ENCODE peak calls at places on chromosomes 1 and 21, in six cellular contexts. M is H9, Z is neural progenitor cell, A is astrocyte, D is adipocyte, J is right cardiac atrium. E is an unnamed sample.

GRCh38 chr1:59265622-59266021 is 31.3 kb upstream of the FGGY start:
- DNase-seq in D (no peak), Z (no peak), J (no peak), M (no peak), A (no peak), E (no peak)

GRCh38 chr1:174049514-174049913 is 27.4 kb upstream of the RC3H1 start:
- DNase-seq in D (no peak), M (no peak), A (no peak), J (no peak), Z (no peak), E (no peak)

GRCh38 chr21:43598416-43599120 is 60.7 kb downstream of the HSF2BP start:
- DNase-seq in D (peak; percentile 90), M (no peak), J (no peak), A (peak; percentile 83), Z (no peak), E (no peak)

GRCh38 chr1:47827032-47827585 is 170.1 kb downstream of the TRABD2B start:
- DNase-seq in D (no peak), J (no peak), A (no peak), Z (no peak), M (no peak), E (no peak)

GRCh38 chr1:39115271-39116110 is 89.0 kb upstream of the MACF1 start:
- DNase-seq in M (no peak), A (peak; percentile 89), D (peak; percentile 49), Z (no peak), J (no peak), E (no peak)

GRCh38 chr1:236837897-236838296 is 42.8 kb downstream of the MTR start:
- DNase-seq in M (no peak), D (no peak), Z (no peak), A (no peak), J (no peak), E (no peak)

GRCh38 chr1:24427469-24427862 is 11.9 kb downstream of the NIPAL3 start:
- DNase-seq in A (no peak), D (no peak), J (no peak), Z (no peak), M (no peak), E (no peak)

GRCh38 chr1:247474367-247474766 is 16.5 kb upstream of the OR2B11 start:
- DNase-seq in M (no peak), J (no peak), Z (no peak), D (no peak), A (no peak), E (no peak)

GRCh38 chr1:77375541-77375940 is 93.7 kb downstream of the AK5 start:
- DNase-seq in A (no peak), Z (no peak), M (no peak), J (no peak), D (no peak), E (no peak)

GRCh38 chr1:3654549-3655281 is 2.4 kb downstream of the TP73 start:
- DNase-seq in A (no peak), D (no peak), J (no peak), Z (no peak), M (no peak), E (no peak)

GRCh38 chr1:237219751-237220150 is 177.8 kb downstream of the RYR2 start:
- DNase-seq in D (no peak), Z (no peak), M (no peak), A (no peak), J (peak; percentile 65), E (no peak)

GRCh38 chr1:148334339-148335130 is 148.6 kb downstream of the PPIAL4G start:
- DNase-seq in A (peak; percentile 91), M (peak; percentile 97), Z (peak; percentile 90), J (peak; percentile 94), D (peak; percentile 61), E (peak; percentile 54)

GRCh38 chr1:223845810-223846667 is at the start of gene TP53BP2:
- DNase-seq in Z (peak; percentile 97), A (peak; percentile 73), D (peak; percentile 95), M (peak; percentile 87), J (peak; percentile 96), E (peak; percentile 88)

GRCh38 chr1:89939693-89940438 is 55.0 kb upstream of the ZNF326 start:
- DNase-seq in D (no peak), Z (peak; percentile 47), A (no peak), J (no peak), M (no peak), E (no peak)

GRCh38 chr1:89941110-89941770 is 53.7 kb upstream of the ZNF326 start:
- DNase-seq in J (no peak), M (no peak), D (no peak), A (no peak), Z (peak; percentile 20), E (no peak)

GRCh38 chr1:89943846-89944781 is 50.8 kb upstream of the ZNF326 start:
- DNase-seq in A (no peak), M (no peak), D (no peak), J (no peak), Z (no peak), E (no peak)

GRCh38 chr1:89942825-89943658 is 51.9 kb upstream of the ZNF326 start:
- DNase-seq in A (no peak), D (peak; percentile 39), Z (no peak), J (no peak), M (no peak), E (no peak)

GRCh38 chr1:89942014-89942413 is 52.9 kb upstream of the ZNF326 start:
- DNase-seq in D (no peak), M (no peak), J (no peak), A (no peak), Z (no peak), E (no peak)
- H3K4me1 ChIP-seq in D (peaks cover 17% of the 10 kb centered on the region), M (peaks cover 5% of the 10 kb centered on the region), J (peaks cover 6% of the 10 kb centered on the region), A (peaks cover 6% of the 10 kb centered on the region), Z (peaks cover 63% of the 10 kb centered on the region), E (peaks cover 8% of the 10 kb centered on the region)

DNA sequence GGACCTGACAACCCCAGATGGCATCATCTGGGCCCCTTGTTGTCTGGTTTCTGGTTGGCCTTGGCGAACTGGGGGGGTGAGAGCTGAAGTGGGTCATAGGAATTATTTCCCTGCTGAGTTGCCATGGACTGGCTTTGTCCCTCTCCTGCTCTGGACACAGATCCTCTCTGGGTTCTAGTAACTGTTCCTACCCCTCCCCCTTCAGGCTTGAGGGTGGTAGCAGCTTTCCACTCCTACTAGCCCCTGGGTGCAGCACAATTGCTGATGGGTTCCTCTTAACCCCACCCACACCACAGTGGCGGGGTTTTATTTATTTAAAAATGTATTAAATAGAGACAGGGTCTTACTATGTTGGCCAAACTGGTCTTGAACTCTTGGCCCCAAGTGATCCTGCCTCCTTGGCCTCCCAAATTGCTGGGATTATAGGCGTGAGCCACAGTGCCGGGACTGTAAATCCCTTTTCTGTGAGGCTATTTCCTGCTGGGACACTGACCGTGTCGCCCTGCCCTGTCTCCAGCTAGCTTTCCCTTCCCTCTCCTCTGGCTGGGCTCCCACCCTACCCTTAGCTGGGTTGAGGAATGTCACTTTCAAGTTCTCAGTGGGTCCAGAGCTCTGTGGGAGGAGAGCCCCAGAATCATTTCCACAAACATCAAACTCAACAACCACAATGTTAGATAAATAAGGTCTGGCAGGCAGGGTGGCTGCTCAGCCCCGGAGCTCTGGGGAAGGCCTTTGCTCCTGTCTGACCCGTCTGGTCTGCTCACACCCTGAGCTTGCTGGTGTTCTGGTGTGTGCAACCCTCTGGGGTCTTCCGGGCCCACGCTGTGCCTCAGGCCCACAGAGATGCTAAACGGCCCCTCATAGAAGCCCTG is 112.7 kb upstream of the WNT4 start:
- DNase-seq in M (no peak), D (no peak), A (no peak), Z (no peak), J (no peak), E (no peak)
- H3K4me1 ChIP-seq in M (peaks cover under 1% of the 10 kb centered on the region), D (peaks cover 12% of the 10 kb centered on the region), A (peaks cover 5% of the 10 kb centered on the region), Z (no peaks in the 10 kb centered on the region), J (no peaks in the 10 kb centered on the region), E (peaks cover 9% of the 10 kb centered on the region)

GRCh38 chr1:111746614-111746999 is 7.4 kb upstream of the INKA2 start:
- DNase-seq in Z (no peak), J (no peak), M (no peak), D (no peak), A (no peak), E (no peak)
- H3K4me1 ChIP-seq in Z (peaks cover 32% of the 10 kb centered on the region), J (peaks cover 8% of the 10 kb centered on the region), M (peaks cover 2% of the 10 kb centered on the region), D (peaks cover 3% of the 10 kb centered on the region), A (peaks cover 12% of the 10 kb centered on the region), E (no peaks in the 10 kb centered on the region)

DNA sequence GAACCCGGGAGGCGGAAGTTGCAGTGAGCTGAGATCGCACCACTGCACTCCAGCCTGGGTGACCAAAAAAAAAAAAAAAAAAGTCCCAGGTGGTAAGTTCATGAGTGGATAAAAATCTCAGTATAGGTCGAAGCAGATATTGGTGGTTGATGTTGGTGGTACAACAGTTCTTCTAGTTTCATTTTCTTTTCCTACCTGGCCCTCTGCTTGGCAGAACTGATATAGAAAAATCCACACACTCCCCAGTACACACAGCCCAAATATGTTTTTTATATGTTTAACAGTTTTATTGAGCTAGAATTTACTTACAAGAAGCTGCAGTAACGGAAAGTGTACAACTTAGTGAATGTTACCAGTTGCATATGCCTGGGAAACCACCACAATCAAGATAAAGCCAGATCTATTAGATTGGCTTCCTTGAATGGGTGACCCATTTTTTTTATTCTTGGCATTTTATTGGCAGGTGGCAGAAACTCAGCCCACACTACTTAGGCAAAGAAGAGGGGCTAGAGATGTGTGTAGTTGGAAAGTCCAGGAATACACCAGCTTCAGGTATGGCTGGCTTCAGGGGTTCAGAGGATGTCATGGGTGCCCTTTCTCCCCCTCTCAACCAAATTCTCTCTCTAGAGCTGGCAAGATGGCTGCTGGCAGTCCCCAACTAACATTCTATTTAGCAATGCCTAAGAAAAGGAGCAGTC is 118.3 kb upstream of the SLC25A33 start:
- DNase-seq in Z (no peak), D (no peak), A (no peak), J (no peak), M (no peak), E (no peak)
- H3K4me1 ChIP-seq in Z (no peaks in the 10 kb centered on the region), D (no peaks in the 10 kb centered on the region), A (no peaks in the 10 kb centered on the region), J (no peaks in the 10 kb centered on the region), M (no peaks in the 10 kb centered on the region), E (no peaks in the 10 kb centered on the region)

DNA sequence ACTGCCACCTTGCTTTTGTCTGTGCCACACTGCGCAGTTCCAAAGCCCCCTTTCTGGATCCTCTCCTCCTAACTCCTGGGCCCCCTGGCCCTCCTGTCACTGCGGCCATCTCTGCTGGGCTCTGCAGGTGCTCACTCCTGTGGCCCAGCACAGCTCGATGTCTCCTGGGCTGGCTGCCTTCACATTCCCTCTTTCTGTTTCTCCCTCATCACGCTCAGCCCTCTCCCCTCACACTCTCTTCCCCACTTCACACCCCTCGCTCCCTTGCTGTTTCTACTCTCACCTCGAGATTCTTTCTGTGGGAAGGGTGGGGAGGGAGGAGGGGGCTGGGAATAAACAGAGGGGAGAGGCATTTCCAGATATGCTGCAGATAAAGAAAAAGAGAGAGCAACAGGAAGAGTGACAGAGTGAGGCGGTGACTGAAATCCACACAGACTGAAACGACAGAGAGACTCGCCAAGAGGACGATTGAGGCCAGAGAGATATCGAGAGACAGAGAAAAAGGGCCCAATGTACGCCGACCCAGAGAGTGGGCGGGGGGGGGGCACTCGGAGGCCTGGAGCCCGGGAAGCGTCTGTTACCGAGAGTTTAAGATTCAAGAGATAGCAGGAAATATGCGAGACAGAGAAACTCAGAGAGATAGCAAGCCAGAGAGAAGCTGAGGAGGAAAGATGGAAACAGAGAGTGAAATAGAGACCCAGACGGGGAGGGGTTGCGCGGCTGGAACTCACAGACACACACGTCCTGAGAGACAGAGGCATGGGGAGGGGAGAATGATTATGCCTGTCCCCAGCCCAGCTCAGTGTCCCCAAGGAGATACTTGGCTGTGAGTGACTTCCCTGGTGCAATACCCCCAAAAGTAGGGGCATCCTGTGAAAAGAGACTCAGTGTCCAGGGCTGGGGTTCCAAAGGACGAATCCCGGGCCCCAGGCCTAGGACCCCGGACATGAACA is 666 bp downstream of the CSF3R start:
- DNase-seq in J (peak; percentile 52), A (no peak), Z (no peak), M (no peak), D (no peak), E (no peak)
- H3K4me1 ChIP-seq in J (no peaks in the 10 kb centered on the region), A (no peaks in the 10 kb centered on the region), Z (peaks cover 14% of the 10 kb centered on the region), M (no peaks in the 10 kb centered on the region), D (peaks cover 7% of the 10 kb centered on the region), E (no peaks in the 10 kb centered on the region)

E was measured in ovary.